ENCODE peak calls at places on chromosomes 16 and 17, in four cellular contexts. X is stomach, Z is esophagus muscularis mucosa, R is transverse colon. N is an unnamed sample.

GRCh38 chr16:81071816-81072215 is 5.2 kb downstream of the C16orf46 start:
- DNase-seq in X (no peak), Z (no peak), R (no peak), N (no peak)

GRCh38 chr17:6184508-6184907 is 114.3 kb downstream of the WSCD1 start:
- DNase-seq in X (no peak), R (no peak), Z (no peak), N (no peak)

GRCh38 chr17:65109990-65110680 is 27.0 kb upstream of the RGS9 start:
- DNase-seq in R (no peak), Z (no peak), X (no peak), N (no peak)

GRCh38 chr16:81511371-81511770 is 66.8 kb downstream of the CMIP start:
- DNase-seq in R (no peak), Z (no peak), X (no peak), N (no peak)

GRCh38 chr17:45225964-45226530 is 4.4 kb downstream of the FMNL1 start:
- DNase-seq in X (peak), R (peak), Z (no peak), N (peak)

GRCh38 chr17:46865100-46865499 is 13.7 kb downstream of the WNT9B start:
- DNase-seq in R (no peak), X (no peak), Z (no peak), N (no peak)

GRCh38 chr16:77424841-77425604 is 9.8 kb downstream of the ADAMTS18 start:
- DNase-seq in X (no peak), Z (peak), R (no peak), N (no peak)

GRCh38 chr17:56121661-56122060 is 31.6 kb upstream of the ANKFN1 start:
- DNase-seq in Z (no peak), R (no peak), X (no peak), N (no peak)

GRCh38 chr17:31700973-31701372 is 158.1 kb downstream of the COPRS start:
- DNase-seq in R (no peak), X (no peak), Z (no peak), N (no peak)

GRCh38 chr17:35808240-35808961 is 883 bp upstream of the TAF15 start:
- DNase-seq in Z (no peak), R (no peak), X (no peak), N (no peak)

GRCh38 chr17:66713533-66714042 is 121.3 kb upstream of the CACNG5 start:
- DNase-seq in R (no peak), Z (no peak), X (no peak), N (no peak)

GRCh38 chr17:10429416-10430045 is 7.8 kb upstream of the MYH8 start:
- DNase-seq in X (no peak), R (no peak), Z (no peak), N (no peak)

GRCh38 chr17:19706791-19707727 is 9.3 kb downstream of the SLC47A2 start:
- DNase-seq in R (no peak), Z (no peak), X (no peak), N (peak)

GRCh38 chr17:7651097-7651958 is 602 bp downstream of the ATP1B2 start:
- DNase-seq in X (no peak), R (no peak), Z (no peak), N (no peak)

GRCh38 chr17:73650147-73650546 is 5.9 kb upstream of the SDK2 start:
- DNase-seq in X (no peak), R (peak), Z (no peak), N (no peak)

GRCh38 chr16:85028638-85029412 is 1.2 kb downstream of the KIAA0513 start:
- DNase-seq in Z (no peak), X (peak), R (peak), N (peak)

GRCh38 chr16:65975049-65975708 is 391.3 kb upstream of the CDH5 start:
- DNase-seq in X (no peak), R (no peak), Z (no peak), N (no peak)

GRCh38 chr17:32443827-32444300 is 446 bp upstream of the PSMD11 start:
- DNase-seq in X (no peak), R (no peak), Z (no peak), N (no peak)

GRCh38 chr17:28416703-28417311 is 10.8 kb upstream of the SLC46A1 start:
- DNase-seq in R (peak), X (peak), Z (peak), N (peak)

GRCh38 chr16:81796585-81797346 is 17.7 kb downstream of the PLCG2 start:
- DNase-seq in Z (no peak), R (no peak), X (no peak), N (no peak)

GRCh38 chr16:1262210-1262845 is 6.5 kb downstream of the TPSD1 start:
- DNase-seq in Z (no peak), X (no peak), R (no peak), N (no peak)

GRCh38 chr16:11142261-11142630 is 113.8 kb downstream of the SOCS1 start:
- DNase-seq in R (no peak), Z (no peak), X (no peak), N (no peak)

GRCh38 chr17:6994666-6995246 is 1.1 kb upstream of the ALOX12 start:
- DNase-seq in X (no peak), R (no peak), Z (no peak), N (no peak)

GRCh38 chr16:578870-579405 is 9.2 kb downstream of the PIGQ start:
- DNase-seq in Z (no peak), X (peak), R (peak), N (peak)

GRCh38 chr17:50634915-50635719 is 436 bp downstream of the ABCC3 start:
- DNase-seq in Z (no peak), X (no peak), R (no peak), N (no peak)

GRCh38 chr16:4924593-4925378 is 12.2 kb downstream of the PPL start:
- DNase-seq in X (peak), R (peak), Z (no peak), N (no peak)

GRCh38 chr16:54484700-54485099 is 198.1 kb upstream of the IRX3 start:
- DNase-seq in X (no peak), R (no peak), Z (no peak), N (no peak)

GRCh38 chr17:51869387-51869786 is 289.1 kb downstream of the CA10 start:
- DNase-seq in X (no peak), Z (no peak), R (no peak), N (no peak)

GRCh38 chr16:50303041-50303604 is 36.8 kb downstream of the ADCY7 start:
- DNase-seq in Z (no peak), R (no peak), X (no peak), N (no peak)

GRCh38 chr17:10041287-10041612 is 136.2 kb upstream of the RCVRN start:
- DNase-seq in X (no peak), Z (no peak), R (no peak), N (no peak)

GRCh38 chr17:75110307-75110937 is 653 bp downstream of the ARMC7 start:
- DNase-seq in X (peak), Z (no peak), R (peak), N (no peak)

GRCh38 chr17:5741810-5742209 is 157.5 kb upstream of the NLRP1 start:
- DNase-seq in Z (peak), R (no peak), X (no peak), N (no peak)

GRCh38 chr17:62099532-62099931 is 34.5 kb upstream of the MED13 start:
- DNase-seq in R (no peak), X (no peak), Z (no peak), N (no peak)

GRCh38 chr17:4365628-4366311 is 705 bp downstream of the UBE2G1 start:
- DNase-seq in X (no peak), R (peak), Z (no peak), N (no peak)

GRCh38 chr16:28110479-28110878 is 47.0 kb upstream of the GSG1L start:
- DNase-seq in X (peak), R (no peak), Z (no peak), N (no peak)

GRCh38 chr17:42315402-42316156 is 27.3 kb downstream of the STAT5A start:
- DNase-seq in Z (no peak), X (no peak), R (peak), N (no peak)
- TF ChIP-seq POLR2AphosphoS5 in Z (no peak), X (no peak), R (no peak), N (no peak)

GRCh38 chr17:82247856-82248671 is 19.2 kb downstream of the SLC16A3 start:
- DNase-seq in R (no peak), X (no peak), Z (no peak), N (no peak)
- TF ChIP-seq POLR2AphosphoS5 in R (no peak), X (no peak), Z (no peak), N (peak)

GRCh38 chr16:23499801-23500200 is 10.5 kb downstream of the GGA2 start:
- DNase-seq in R (no peak), Z (no peak), X (no peak), N (no peak)
- TF ChIP-seq POLR2AphosphoS5 in R (no peak), Z (no peak), X (no peak), N (no peak)

GRCh38 chr17:12813680-12814079 is 24.4 kb downstream of the ARHGAP44 start:
- DNase-seq in X (no peak), R (no peak), Z (no peak), N (no peak)

GRCh38 chr17:12812877-12813276 is 23.6 kb downstream of the ARHGAP44 start:
- DNase-seq in Z (no peak), R (no peak), X (no peak), N (no peak)

GRCh38 chr17:12821376-12821940 is 32.2 kb downstream of the ARHGAP44 start:
- DNase-seq in R (peak), Z (no peak), X (no peak), N (no peak)

GRCh38 chr17:12814718-12815117 is 25.4 kb downstream of the ARHGAP44 start:
- DNase-seq in R (no peak), Z (no peak), X (no peak), N (no peak)

DNA sequence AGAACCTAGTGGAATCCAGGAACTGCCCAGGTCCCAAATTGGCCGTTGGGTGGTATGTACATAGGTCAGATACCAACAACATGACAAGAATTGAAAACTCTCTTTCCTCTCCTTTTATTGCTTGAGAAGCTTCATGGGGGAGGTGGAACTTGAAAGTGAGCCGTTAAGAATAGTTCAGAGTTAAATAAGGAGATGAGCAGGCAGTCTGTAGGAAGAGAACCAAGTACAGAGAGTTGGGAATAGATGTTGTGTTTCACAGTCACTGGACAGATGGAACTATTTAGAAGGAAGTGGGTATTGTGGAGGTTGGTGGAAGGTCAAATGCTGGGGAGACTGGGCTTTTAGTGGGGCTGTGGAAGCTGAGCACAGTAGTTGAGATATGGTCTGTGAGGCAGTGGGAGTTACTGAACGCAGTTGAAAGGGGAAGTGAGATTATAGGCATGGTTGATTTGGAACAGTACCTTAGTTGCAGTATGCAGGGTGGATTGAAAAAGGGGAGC is 26.4 kb downstream of the ARHGAP44 start:
- DNase-seq in R (no peak), Z (no peak), X (no peak), N (peak)
- TF ChIP-seq POLR2AphosphoS5 in R (no peak), Z (no peak), X (no peak), N (peak)

GRCh38 chr16:88853336-88853941 is 3.3 kb downstream of the GALNS start:
- DNase-seq in Z (no peak), R (peak), X (no peak), N (no peak)
- TF ChIP-seq POLR2AphosphoS5 in Z (no peak), R (no peak), X (no peak), N (no peak)

N was measured in GM12892.